ENCODE peak calls at places on chromosomes 2 and 18, in six cellular contexts. F is epithelial cell of esophagus; D is AG04450; L is astrocyte of the cerebellum; K is cardiac fibroblast; J is CD8-positive, alpha-beta T cell. W is an unnamed sample.

GRCh38 chr2:240614391-240614790 is 10.9 kb upstream of the GPR35 start:
- DNase-seq in F (no peak), D (no peak), L (no peak), K (no peak), J (no peak), W (no peak)

GRCh38 chr18:75644871-75645270 is 217.4 kb upstream of the SMIM21 start:
- DNase-seq in F (no peak), D (no peak), L (no peak), K (no peak), J (no peak), W (no peak)

GRCh38 chr2:54559593-54560145 is 103.5 kb downstream of the SPTBN1 start:
- DNase-seq in F (peak; percentile 89), D (no peak), L (no peak), K (peak; percentile 87), J (no peak), W (peak; percentile 69)

GRCh38 chr2:68369340-68369734 is 4.3 kb downstream of the PLEK start:
- DNase-seq in F (no peak), D (no peak), L (no peak), K (no peak), J (no peak), W (no peak)

GRCh38 chr2:24972315-24972958 is 682 bp upstream of the DNAJC27 start:
- DNase-seq in F (peak; percentile 31), D (no peak), L (no peak), K (peak; percentile 44), J (no peak), W (peak; percentile 30)

GRCh38 chr2:158025263-158025996 is 76.2 kb upstream of the UPP2 start:
- DNase-seq in F (no peak), D (peak; percentile 33), L (no peak), K (peak; percentile 13), J (no peak), W (peak; percentile 83)

GRCh38 chr2:230872151-230872967 is 7.6 kb downstream of the ITM2C start:
- DNase-seq in F (no peak), D (no peak), L (no peak), K (no peak), J (no peak), W (no peak)

GRCh38 chr2:144702051-144702450 is 182.1 kb upstream of the ZEB2 start:
- DNase-seq in F (no peak), D (no peak), L (no peak), K (no peak), J (no peak), W (no peak)

GRCh38 chr2:232308986-232309385 is 69.6 kb upstream of the ALPP start:
- DNase-seq in F (no peak), D (no peak), L (no peak), K (no peak), J (no peak), W (no peak)

DNA sequence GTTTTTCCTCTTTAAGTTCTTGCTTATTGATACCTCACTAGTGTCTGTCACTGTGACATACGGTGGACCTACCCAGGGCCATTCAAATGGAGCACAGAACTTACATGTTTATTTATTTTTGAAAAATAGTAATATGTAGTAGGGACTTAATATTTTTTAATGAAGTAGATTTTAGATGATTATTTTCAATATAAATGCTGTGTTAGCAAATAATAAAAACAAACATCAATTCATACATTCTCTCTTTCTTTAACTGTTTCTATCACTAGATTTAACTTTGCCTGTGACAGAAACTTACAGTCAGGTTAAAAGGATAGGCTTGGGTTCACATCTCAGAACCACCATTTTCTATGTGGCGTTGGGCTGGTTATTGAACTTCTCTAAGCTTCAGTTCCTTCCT is 184.4 kb upstream of the RASGRP3 start:
- DNase-seq in F (no peak), D (no peak), L (no peak), K (no peak), J (no peak), W (no peak)
- H3K4me3 ChIP-seq in F (no peak overlapping the region), D (no peak overlapping the region), L (no peak overlapping the region), K (no peak overlapping the region), J (no peak overlapping the region), W (no peak overlapping the region)

GRCh38 chr18:74242451-74243096 is 49.2 kb downstream of the CYB5A start:
- DNase-seq in F (no peak), D (no peak), L (no peak), K (peak; percentile 54), J (no peak), W (no peak)
- TF ChIP-seq CTCF in F (no peak), D (no peak), L (no peak), K (no peak), J (no peak), W (no peak)

GRCh38 chr2:96205238-96205637 is 3.4 kb downstream of the STARD7 start:
- DNase-seq in F (peak; percentile 29), D (no peak), L (no peak), K (peak; percentile 26), J (no peak), W (no peak)

GRCh38 chr2:96207073-96207777 is 1.4 kb downstream of the STARD7 start:
- DNase-seq in F (peak; percentile 29), D (no peak), L (no peak), K (no peak), J (no peak), W (no peak)

GRCh38 chr2:96203130-96204028 is 5.2 kb downstream of the STARD7 start:
- DNase-seq in F (no peak), D (no peak), L (no peak), K (no peak), J (no peak), W (no peak)

GRCh38 chr2:96205888-96206287 is 2.7 kb downstream of the STARD7 start:
- DNase-seq in F (peak; percentile 64), D (no peak), L (no peak), K (peak; percentile 41), J (no peak), W (peak; percentile 18)

GRCh38 chr2:96204836-96205235 is 3.8 kb downstream of the STARD7 start:
- DNase-seq in F (no peak), D (no peak), L (no peak), K (no peak), J (no peak), W (no peak)
- H3K4me3 ChIP-seq in F (peak overlapping the region; percentile 3), D (no peak overlapping the region), L (no peak overlapping the region), K (no peak overlapping the region), J (no peak overlapping the region), W (no peak overlapping the region)

DNA sequence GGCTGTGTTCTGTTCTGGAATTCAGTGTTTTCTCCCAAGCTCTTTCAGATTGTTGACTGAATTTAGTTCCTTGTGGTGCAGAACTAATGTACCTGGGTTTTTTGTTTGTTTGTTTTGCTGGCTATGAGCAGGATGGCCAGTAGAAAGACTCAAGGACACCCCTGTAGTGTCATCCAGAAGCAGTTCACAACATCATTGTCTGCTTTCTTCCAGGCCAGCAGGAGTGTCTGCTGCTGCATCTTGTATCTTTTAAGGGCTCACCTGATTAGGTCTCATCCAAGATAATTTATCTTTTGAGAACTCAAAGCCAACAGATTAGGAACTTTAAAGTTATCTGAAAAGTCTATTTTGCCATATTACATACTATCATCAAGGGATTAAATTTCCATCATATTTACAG is 318.5 kb upstream of the MC4R start:
- DNase-seq in F (no peak), D (no peak), L (no peak), K (no peak), J (no peak), W (no peak)
- TF ChIP-seq CTCF in F (no peak), D (no peak), L (no peak), K (no peak), J (no peak), W (no peak)

DNA sequence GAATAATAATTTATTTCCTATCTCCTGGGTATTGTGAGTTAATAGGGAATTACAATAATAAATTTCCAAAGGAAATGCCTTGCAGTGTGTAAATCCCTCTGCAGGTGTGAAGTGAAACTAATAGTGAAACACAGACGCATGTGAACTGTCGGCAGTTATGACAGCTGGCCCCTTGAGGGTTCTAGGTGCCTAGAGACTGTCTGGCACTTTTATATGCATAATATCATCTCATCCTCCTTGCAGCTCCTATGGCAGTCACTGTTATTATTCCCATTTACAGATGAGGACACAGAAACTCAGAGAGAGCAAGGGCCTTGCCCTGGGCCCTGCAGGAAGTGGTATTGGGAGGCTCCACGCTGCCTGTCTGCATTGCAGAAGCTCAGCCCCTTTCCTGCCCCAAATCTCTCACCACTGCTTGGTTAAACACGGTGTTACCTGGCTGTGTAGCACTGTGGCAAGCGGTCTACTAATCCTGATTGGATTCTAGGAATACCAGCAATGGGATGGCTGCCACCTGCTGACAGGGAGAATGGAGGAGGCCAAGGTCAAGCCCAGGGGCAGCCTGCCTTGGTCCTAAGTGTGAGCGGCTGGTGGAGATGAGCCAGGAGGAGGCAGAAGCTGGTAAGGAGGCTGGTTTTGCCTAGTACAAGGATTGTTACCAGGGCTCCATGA is 32.8 kb upstream of the ACKR3 start:
- DNase-seq in F (no peak), D (no peak), L (no peak), K (no peak), J (peak; percentile 57), W (no peak)
- H3K4me3 ChIP-seq in F (no peak overlapping the region), D (no peak overlapping the region), L (no peak overlapping the region), K (no peak overlapping the region), J (peak overlapping the region; percentile 77), W (no peak overlapping the region)

DNA sequence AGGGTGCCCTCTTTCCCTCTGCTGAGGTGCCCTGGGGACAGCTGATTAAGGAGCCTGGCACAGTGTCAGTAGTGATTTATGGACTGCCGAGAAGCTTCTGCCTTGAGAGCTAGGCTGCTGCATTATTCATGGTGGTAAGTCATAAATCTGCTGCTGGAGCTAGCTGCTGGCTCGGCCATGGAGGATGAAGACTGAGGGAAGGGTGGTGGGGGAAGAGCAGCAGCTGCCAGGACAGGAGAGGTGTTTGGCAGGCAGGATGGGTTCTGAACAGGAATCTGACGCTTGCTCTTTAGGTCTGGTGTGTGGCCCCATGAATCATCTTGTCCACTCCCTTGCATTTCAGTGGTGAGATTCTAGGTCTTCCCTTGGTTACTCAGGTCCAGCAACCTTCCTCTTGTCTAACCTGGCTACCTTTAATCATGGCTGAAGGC is 296.3 kb downstream of the DYSF start:
- DNase-seq in F (peak; percentile 44), D (no peak), L (peak; percentile 8), K (peak; percentile 14), J (no peak), W (no peak)
- TF ChIP-seq CTCF in F (no peak), D (no peak), L (no peak), K (no peak), J (no peak), W (no peak)

DNA sequence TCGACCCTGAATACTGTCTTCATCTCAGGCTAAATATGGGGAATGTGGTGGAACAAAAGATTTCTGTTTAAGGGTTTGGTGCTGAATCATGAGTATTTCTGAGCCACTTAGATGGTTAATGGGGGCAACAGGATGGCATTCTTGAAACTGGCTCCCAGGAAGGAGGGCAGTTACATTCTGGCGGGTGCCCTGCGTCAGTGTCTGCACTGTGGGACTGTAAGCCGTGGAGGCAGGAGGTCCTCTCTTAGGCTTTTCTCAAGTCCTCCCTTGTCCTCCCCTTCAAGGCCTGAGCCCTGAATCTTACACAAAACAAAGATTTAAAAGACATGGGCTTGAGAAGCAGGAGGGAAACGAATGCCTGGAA is 45.7 kb downstream of the PSD4 start:
- DNase-seq in F (no peak), D (no peak), L (no peak), K (no peak), J (no peak), W (no peak)
- H3K4me3 ChIP-seq in F (no peak overlapping the region), D (no peak overlapping the region), L (no peak overlapping the region), K (no peak overlapping the region), J (no peak overlapping the region), W (no peak overlapping the region)

DNA sequence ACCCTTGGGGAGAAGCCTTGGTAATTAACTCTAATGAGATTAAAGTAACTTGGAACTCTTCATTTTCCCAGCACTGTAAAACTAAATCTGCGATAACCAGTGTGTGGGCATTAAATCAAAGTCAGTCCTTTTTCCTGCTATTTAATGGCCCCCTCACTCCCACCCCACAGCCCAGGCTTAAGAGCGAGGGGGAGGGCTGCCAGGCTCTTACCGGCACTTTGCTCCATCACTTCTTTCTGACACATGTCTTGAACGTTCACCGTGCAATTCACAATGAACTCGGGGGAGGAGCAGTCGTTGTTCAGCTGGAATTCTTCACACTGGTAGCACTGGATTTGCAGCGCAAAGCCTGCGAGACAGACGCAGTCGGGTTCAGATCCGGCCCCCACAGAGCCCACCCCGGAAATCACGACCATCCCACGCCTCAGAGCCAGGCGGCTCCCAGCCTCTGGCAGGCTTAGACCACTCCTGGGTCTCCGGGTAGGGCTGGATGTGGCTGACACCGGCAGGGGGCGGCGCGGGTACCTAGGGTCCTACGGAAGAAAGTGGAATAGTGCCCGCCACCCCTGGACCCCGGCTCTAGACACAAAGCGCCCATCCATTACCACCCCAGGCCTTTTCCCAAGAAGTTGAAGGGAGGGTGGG is 1.7 kb downstream of the LYPD1 start:
- DNase-seq in F (no peak), D (no peak), L (no peak), K (no peak), J (no peak), W (peak; percentile 17)
- TF ChIP-seq CTCF in F (no peak), D (peak; percentile 54), L (peak; percentile 60), K (no peak), J (no peak), W (peak; percentile 73)